ENCODE peak calls at places on chromosomes 1 and 21, in seven cellular contexts. R is breast epithelium, U is left ventricle myocardium inferior, J is mammary epithelial cell, K is IMR-90, A is coronary artery, F is body of pancreas. E is an unnamed sample.

GRCh38 chr1:15866696-15867687 is 19.5 kb downstream of the SPEN start:
- DNase-seq in J (peak; percentile 16), K (no peak), A (no peak), R (no peak), F (no peak), U (no peak), E (no peak)

GRCh38 chr1:244854865-244855578 is 9.3 kb downstream of the HNRNPU start:
- DNase-seq in F (no peak), R (no peak), J (no peak), U (no peak), A (no peak), K (no peak), E (no peak)

GRCh38 chr21:16159213-16159970 is 429.6 kb downstream of the USP25 start:
- DNase-seq in R (no peak), J (no peak), K (peak; percentile 77), U (no peak), A (no peak), F (no peak), E (no peak)

GRCh38 chr1:3262681-3263286 is 191.7 kb upstream of the ARHGEF16 start:
- DNase-seq in J (no peak), F (no peak), R (no peak), A (no peak), K (no peak), U (no peak), E (no peak)

GRCh38 chr21:18603246-18603645 is 199.7 kb upstream of the TMPRSS15 start:
- DNase-seq in J (no peak), K (no peak), F (no peak), A (no peak), R (no peak), U (no peak), E (no peak)

GRCh38 chr1:36752891-36753361 is 270.2 kb upstream of the CSF3R start:
- DNase-seq in F (no peak), U (no peak), J (no peak), A (no peak), R (no peak), K (no peak), E (no peak)

GRCh38 chr1:107171378-107171777 is 30.5 kb downstream of the NTNG1 start:
- DNase-seq in K (no peak), F (no peak), J (no peak), A (no peak), R (no peak), U (no peak), E (no peak)

GRCh38 chr1:5744342-5744741 is 247.9 kb downstream of the NPHP4 start:
- DNase-seq in U (no peak), R (peak; percentile 42), K (no peak), F (no peak), A (no peak), J (no peak), E (no peak)

GRCh38 chr1:63813829-63814277 is 40.0 kb downstream of the ROR1 start:
- DNase-seq in F (peak; percentile 25), A (no peak), K (peak; percentile 70), U (no peak), J (peak; percentile 68), R (no peak), E (no peak)

GRCh38 chr1:244171241-244171985 is 120.3 kb downstream of the ZBTB18 start:
- DNase-seq in F (peak; percentile 46), U (no peak), K (no peak), J (no peak), A (no peak), R (no peak), E (peak; percentile 62)

GRCh38 chr1:26533951-26534514 is 4.5 kb downstream of the RPS6KA1 start:
- DNase-seq in A (no peak), U (no peak), J (no peak), R (no peak), F (no peak), K (no peak), E (no peak)

GRCh38 chr1:8363764-8364301 is 45.9 kb downstream of the SLC45A1 start:
- DNase-seq in K (no peak), U (no peak), R (peak; percentile 49), J (no peak), F (no peak), A (no peak), E (no peak)
- H3K4me3 ChIP-seq in K (no peak overlapping the region), U (peak overlapping the region; percentile 31), R (peak overlapping the region; percentile 0), J (no peak overlapping the region), F (no peak overlapping the region), A (peak overlapping the region; percentile 28), E (no peak overlapping the region)

GRCh38 chr1:167186198-167186750 is 34.4 kb upstream of the POU2F1 start:
- DNase-seq in J (no peak), K (no peak), R (no peak), F (no peak), U (no peak), A (no peak), E (peak; percentile 80)
- H3K27ac ChIP-seq in J (no peak overlapping the region), K (no peak overlapping the region), R (no peak overlapping the region), F (no peak overlapping the region), U (no peak overlapping the region), A (no peak overlapping the region), E (no peak overlapping the region)

GRCh38 chr1:86382878-86383277 is 13.2 kb downstream of the ODF2L start:
- DNase-seq in U (no peak), J (no peak), R (no peak), A (no peak), K (no peak), F (no peak), E (no peak)
- H3K4me3 ChIP-seq in U (peak overlapping the region; percentile 44), J (no peak overlapping the region), R (no peak overlapping the region), A (peak overlapping the region; percentile 22), K (no peak overlapping the region), F (no peak overlapping the region), E (no peak overlapping the region)

GRCh38 chr1:209431813-209432442 is 151.6 kb upstream of the CAMK1G start:
- DNase-seq in K (no peak), U (no peak), F (no peak), J (peak; percentile 50), A (no peak), R (no peak), E (no peak)
- H3K27ac ChIP-seq in K (no peak overlapping the region), U (no peak overlapping the region), F (no peak overlapping the region), J (peak overlapping the region; percentile 99), A (no peak overlapping the region), R (peak overlapping the region; percentile 75), E (no peak overlapping the region)

GRCh38 chr21:46636550-46637289 is 1.2 kb downstream of the PRMT2 start:
- DNase-seq in K (no peak), J (no peak), R (no peak), A (no peak), F (no peak), U (no peak), E (no peak)

GRCh38 chr21:46639489-46640386 is 4.3 kb downstream of the PRMT2 start:
- DNase-seq in K (peak; percentile 16), U (no peak), F (no peak), R (no peak), A (no peak), J (no peak), E (no peak)

GRCh38 chr21:46636181-46636512 is 673 bp downstream of the PRMT2 start:
- DNase-seq in R (no peak), K (no peak), A (no peak), U (no peak), F (no peak), J (no peak), E (no peak)

GRCh38 chr21:46635324-46636180 is at the start of gene PRMT2:
- DNase-seq in R (peak; percentile 97), K (peak; percentile 96), F (peak; percentile 97), A (peak; percentile 98), J (peak; percentile 95), U (peak; percentile 96), E (peak; percentile 97)

GRCh38 chr21:46637952-46638746 is 2.7 kb downstream of the PRMT2 start:
- DNase-seq in J (no peak), F (no peak), R (no peak), A (no peak), K (no peak), U (no peak), E (no peak)
- H3K4me3 ChIP-seq in J (peak overlapping the region; percentile 10), F (no peak overlapping the region), R (peak overlapping the region; percentile 26), A (peak overlapping the region; percentile 51), K (no peak overlapping the region), U (peak overlapping the region; percentile 34), E (peak overlapping the region; percentile 9)

GRCh38 chr1:51847294-51847920 is 31.1 kb downstream of the NRDC start:
- DNase-seq in U (no peak), K (no peak), A (no peak), F (no peak), R (no peak), J (no peak), E (no peak)
- H3K27ac ChIP-seq in U (no peak overlapping the region), K (no peak overlapping the region), A (no peak overlapping the region), F (no peak overlapping the region), R (no peak overlapping the region), J (no peak overlapping the region), E (no peak overlapping the region)

DNA sequence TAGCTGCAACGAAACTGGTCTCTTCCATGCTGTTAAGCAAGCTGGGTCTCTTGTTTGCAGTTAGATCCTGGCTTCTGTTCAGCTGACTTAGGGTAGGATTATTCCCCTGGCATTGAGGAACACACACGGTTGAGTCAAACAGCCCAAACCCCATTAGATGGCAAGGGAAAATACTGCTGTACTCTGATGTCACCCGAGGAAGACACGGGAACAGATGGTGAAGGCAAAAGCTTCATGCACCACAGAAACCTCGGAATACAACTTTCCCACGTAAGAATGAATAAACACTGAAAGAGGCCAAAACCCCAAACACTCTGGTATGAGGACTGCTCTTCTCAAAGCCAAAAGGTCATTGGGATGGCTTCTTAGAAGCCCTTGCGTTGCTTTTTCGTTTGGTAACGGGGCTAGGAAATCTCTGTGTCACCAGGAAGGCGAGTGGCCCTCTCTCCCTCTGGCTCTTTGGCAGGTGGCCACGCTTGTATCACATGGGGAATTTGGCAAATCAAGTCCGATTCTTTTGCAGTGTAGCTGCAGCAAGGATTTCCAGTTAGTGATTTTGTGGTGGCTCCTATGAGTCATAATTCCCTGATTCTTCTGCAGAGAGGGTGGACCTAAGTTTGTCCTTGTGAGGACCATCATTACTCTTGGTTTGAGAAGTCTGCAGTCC is 16.7 kb upstream of the LYST start:
- DNase-seq in F (peak; percentile 89), U (peak; percentile 83), A (peak; percentile 93), J (peak; percentile 83), R (peak; percentile 96), K (peak; percentile 97), E (peak; percentile 87)
- H3K4me3 ChIP-seq in F (no peak overlapping the region), U (peak overlapping the region; percentile 34), A (peak overlapping the region; percentile 56), J (no peak overlapping the region), R (peak overlapping the region; percentile 59), K (peak overlapping the region; percentile 1), E (peak overlapping the region; percentile 44)

E was measured in dorsolateral prefrontal cortex.